ENCODE peak calls at places on chromosomes 2 and 18, in eight cellular contexts. S is stimulated activated CD4-positive, alpha-beta T cell treated with anti-CD3 and anti-CD28 coated beads, Interleukin-1b, Interleukin-23, amount 100 ng/mL, for 24 hours; Y is iris pigment epithelial cell; D is spleen; K is CD8-positive, alpha-beta T cell; V is activated T-cell treated with anti-CD3 and anti-CD28 coated beads for 48 hours; T is NCI-H2029; I is SW480. C is an unnamed sample.

GRCh38 chr2:69549421-69549820 is 94.1 kb downstream of the AAK1 start:
- DNase-seq in S (no peak), Y (peak), D (no peak), K (no peak), V (no peak), T (no peak), I (no peak), C (no peak)

GRCh38 chr18:76859474-76860339 is 37.4 kb downstream of the ZNF236 start:
- DNase-seq in S (no peak), Y (no peak), D (no peak), K (no peak), V (peak), T (no peak), I (no peak), C (no peak)

GRCh38 chr2:95346738-95347671 is 49.9 kb downstream of the KCNIP3 start:
- DNase-seq in S (no peak), Y (peak), D (peak), K (no peak), V (peak), T (no peak), I (no peak), C (peak)

GRCh38 chr2:64989982-64990614 is 899 bp downstream of the SLC1A4 start:
- DNase-seq in S (no peak), Y (no peak), D (no peak), K (peak), V (no peak), T (no peak), I (peak), C (peak)

GRCh38 chr2:44441200-44441599 is 79.5 kb downstream of the CAMKMT start:
- DNase-seq in S (no peak), Y (no peak), D (no peak), K (no peak), V (no peak), T (no peak), I (no peak), C (no peak)

GRCh38 chr2:241862093-241862492 is 3.4 kb upstream of the PDCD1 start:
- DNase-seq in S (no peak), Y (no peak), D (peak), K (no peak), V (no peak), T (no peak), I (no peak), C (peak)

GRCh38 chr2:191148766-191149165 is 2.0 kb downstream of the STAT4 start:
- DNase-seq in S (no peak), Y (no peak), D (no peak), K (no peak), V (no peak), T (no peak), I (no peak), C (no peak)

GRCh38 chr2:205699554-205700289 is 17.4 kb downstream of the NRP2 start:
- DNase-seq in S (no peak), Y (no peak), D (no peak), K (no peak), V (no peak), T (no peak), I (no peak), C (no peak)

GRCh38 chr2:224722777-224723176 is 6.6 kb upstream of the CCDC195 start:
- DNase-seq in S (no peak), Y (peak), D (no peak), K (no peak), V (no peak), T (no peak), I (no peak), C (no peak)